ENCODE peak calls at places on chromosome 2, in four cellular contexts. L is nephron progenitor cell, T is BJ, A is coronary artery. B is an unnamed sample.
A peak's percentile ranks its signal among the peaks of the same experiment; 100 is the strongest.

GRCh38 chr2:118635891-118636290 is 211.6 kb downstream of the EN1 start:
- DNase-seq in L (no peak), T (no peak), A (no peak), B (no peak)

GRCh38 chr2:47072728-47073191 is 82.3 kb downstream of the STPG4 start:
- DNase-seq in L (no peak), T (no peak), A (no peak), B (no peak)

GRCh38 chr2:217935245-217935879 is 67.4 kb downstream of the TNS1 start:
- DNase-seq in L (no peak), T (no peak), A (no peak), B (no peak)

GRCh38 chr2:113406114-113406513 is 31.4 kb upstream of the ZNG1B start:
- DNase-seq in L (peak; percentile 38), T (no peak), A (no peak), B (no peak)

GRCh38 chr2:107361951-107362350 is 464.7 kb upstream of the RGPD4 start:
- DNase-seq in L (no peak), T (no peak), A (no peak), B (no peak)

GRCh38 chr2:97935719-97936161 is 60.0 kb downstream of the TMEM131 start:
- DNase-seq in L (peak; percentile 9), T (peak; percentile 30), A (no peak), B (no peak)

GRCh38 chr2:26978061-26978596 is 7.7 kb downstream of the MAPRE3 start:
- DNase-seq in L (no peak), T (no peak), A (no peak), B (no peak)

GRCh38 chr2:171610824-171611223 is 76.4 kb upstream of the DYNC1I2 start:
- DNase-seq in L (no peak), T (no peak), A (no peak), B (no peak)

GRCh38 chr2:49643149-49643548 is 488.8 kb upstream of the FSHR start:
- DNase-seq in L (no peak), T (no peak), A (no peak), B (no peak)

GRCh38 chr2:148888003-148888501 is 13.0 kb downstream of the KIF5C start:
- DNase-seq in L (peak; percentile 41), T (no peak), A (no peak), B (no peak)
- TF ChIP-seq CTCF in L (peak; percentile 9), T (no peak), A (no peak), B (no peak)

GRCh38 chr2:64767670-64768425 is 114.1 kb upstream of the SERTAD2 start:
- DNase-seq in L (peak; percentile 78), T (no peak), A (peak; percentile 92), B (no peak)
- TF ChIP-seq CTCF in L (no peak), T (no peak), A (peak; percentile 10), B (no peak)

DNA sequence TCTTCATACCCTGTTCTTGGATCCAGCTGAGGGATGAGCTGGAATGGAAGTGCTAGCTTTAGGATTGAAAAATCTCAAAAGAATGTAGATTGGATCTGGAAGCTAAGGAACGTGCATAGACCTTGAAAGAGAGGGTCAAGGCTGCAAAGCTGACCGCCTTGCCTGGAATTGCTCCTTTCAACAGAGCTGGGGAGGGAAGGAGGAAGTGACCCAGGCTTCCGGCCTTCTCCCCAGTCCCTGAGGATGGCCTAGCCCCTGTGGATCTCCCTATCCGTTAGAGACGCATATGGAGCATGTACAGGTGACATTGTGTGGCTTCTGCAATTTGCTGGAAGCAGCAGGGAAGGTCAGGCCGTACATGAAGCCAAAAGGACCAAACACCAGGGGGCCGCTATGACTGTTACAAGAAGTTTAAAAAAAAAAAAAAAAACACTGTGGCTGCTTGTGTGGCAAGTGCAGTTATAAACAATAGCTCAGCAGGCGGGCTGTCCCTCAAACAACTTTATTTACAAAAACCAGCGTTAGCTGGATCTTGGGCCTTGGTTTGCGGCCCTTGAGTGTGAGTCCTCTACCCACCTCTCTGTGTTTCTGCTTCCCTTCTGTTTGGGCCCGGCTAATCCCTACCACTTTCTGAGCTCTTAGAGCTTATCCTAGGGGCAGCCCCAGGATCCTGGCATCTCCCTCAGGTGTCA is 227.6 kb downstream of the SEPTIN10 start:
- DNase-seq in L (no peak), T (no peak), A (no peak), B (no peak)
- TF ChIP-seq CTCF in L (no peak), T (no peak), A (no peak), B (no peak)

DNA sequence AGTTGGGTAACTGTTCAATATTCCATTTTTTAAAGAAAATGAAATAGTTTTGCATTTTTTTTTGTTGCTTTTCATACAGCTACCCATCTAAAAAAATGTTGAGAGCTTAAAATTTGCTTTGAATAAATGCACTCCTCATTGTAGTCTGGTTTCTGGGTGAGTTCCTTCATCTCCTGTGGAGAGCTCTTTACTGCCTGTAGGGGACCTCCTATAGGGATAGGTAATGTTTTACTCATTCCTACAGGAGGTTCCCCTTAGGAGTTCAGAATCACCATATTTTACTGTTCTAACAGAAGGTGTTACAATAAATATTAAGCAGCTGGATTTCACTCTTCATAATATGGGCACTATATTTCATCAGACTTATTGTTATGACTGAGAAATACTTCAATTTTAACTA is 947.3 kb upstream of the CRIM1 start:
- DNase-seq in L (no peak), T (no peak), A (no peak), B (no peak)
- TF ChIP-seq CTCF in L (no peak), T (no peak), A (no peak), B (no peak)

GRCh38 chr2:7882296-7882695 is 799.6 kb upstream of the ID2 start:
- DNase-seq in L (no peak), T (no peak), A (no peak), B (no peak)
- TF ChIP-seq CTCF in L (no peak), T (no peak), A (no peak), B (no peak)

DNA sequence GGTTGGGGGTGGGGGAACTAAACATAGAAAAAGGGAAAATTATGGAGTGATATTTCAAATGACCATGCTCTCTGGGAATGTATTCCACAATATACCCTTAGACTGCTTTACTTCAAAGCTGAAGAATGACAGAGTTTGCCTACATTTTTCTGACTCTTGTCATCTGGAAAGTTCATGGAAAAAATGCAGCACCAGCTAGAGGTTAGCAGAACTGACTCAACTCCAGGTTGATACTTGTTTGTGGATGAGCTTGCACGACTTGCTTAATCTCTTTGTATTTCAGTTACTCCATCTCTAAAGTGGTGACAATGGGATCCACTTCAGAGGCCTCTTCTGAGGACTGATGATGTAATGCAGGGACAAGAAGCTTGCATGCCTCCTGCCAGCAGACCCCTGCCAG is 824.0 kb upstream of the ID2 start:
- DNase-seq in L (no peak), T (peak; percentile 56), A (no peak), B (no peak)
- TF ChIP-seq CTCF in L (no peak), T (no peak), A (no peak), B (no peak)

GRCh38 chr2:43131051-43131889 is 95.1 kb downstream of the ZFP36L2 start:
- DNase-seq in L (no peak), T (peak; percentile 47), A (no peak), B (no peak)
- TF ChIP-seq CTCF in L (no peak), T (peak; percentile 37), A (no peak), B (peak; percentile 29)

GRCh38 chr2:88919087-88919738 is 227.7 kb downstream of the RPIA start:
- DNase-seq in L (no peak), T (no peak), A (no peak), B (no peak)
- TF ChIP-seq CTCF in L (no peak), T (peak; percentile 79), A (peak; percentile 38), B (no peak)

GRCh38 chr2:199985625-199986207 is 30.3 kb downstream of the MAIP1 start:
- DNase-seq in L (peak; percentile 53), T (no peak), A (no peak), B (no peak)
- TF ChIP-seq CTCF in L (peak; percentile 53), T (peak; percentile 80), A (peak; percentile 24), B (no peak)

GRCh38 chr2:157260403-157261198 is 3.1 kb downstream of the GALNT5 start:
- DNase-seq in L (no peak), T (no peak), A (no peak), B (no peak)

GRCh38 chr2:157264099-157264498 is 6.6 kb downstream of the GALNT5 start:
- DNase-seq in L (no peak), T (peak; percentile 51), A (no peak), B (no peak)

GRCh38 chr2:157261199-157261782 is 3.8 kb downstream of the GALNT5 start:
- DNase-seq in L (no peak), T (no peak), A (no peak), B (no peak)

GRCh38 chr2:157258520-157259326 is 1.2 kb downstream of the GALNT5 start:
- DNase-seq in L (no peak), T (no peak), A (no peak), B (no peak)

DNA sequence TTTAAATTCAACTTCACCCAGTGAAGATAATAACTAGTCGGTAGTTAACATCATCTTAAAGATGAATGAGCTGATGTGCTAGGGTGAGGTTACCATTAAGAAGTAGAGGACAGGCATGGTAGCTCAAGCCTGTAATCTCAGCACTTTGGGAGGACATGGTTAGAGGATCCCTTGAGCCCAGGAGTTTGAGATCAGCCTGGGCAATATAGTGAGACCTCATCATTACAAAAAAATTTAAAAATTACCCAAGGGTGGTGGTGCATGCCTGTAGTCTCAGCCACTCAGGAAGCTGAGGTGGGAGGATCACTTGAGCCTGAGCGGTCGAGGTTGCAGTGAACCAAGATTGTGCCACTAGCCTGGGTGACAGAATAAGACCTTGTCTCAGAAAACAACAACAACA is 4.7 kb downstream of the GALNT5 start:
- DNase-seq in L (no peak), T (no peak), A (no peak), B (no peak)
- TF ChIP-seq CTCF in L (no peak), T (no peak), A (no peak), B (no peak)

B was measured in vagina.